ENCODE peak calls at places on chromosomes 6 and 20, in ten cellular contexts. X is ELR; H is mesenteric fat pad; E is stimulated activated CD8-positive, alpha-beta memory T cell treated with anti-CD3 and anti-CD28 coated beads, Interleukin-4, amount 100 ng/mL, for 24 hours; Y is activated CD8-positive, alpha-beta memory T cell treated with anti-CD3 and anti-CD28 coated beads for 4 hours; L is T1000; V is HTR-8/SVneo; Z is Calu3; Q is activated T-helper 2 cell treated with anti-CD3 and anti-CD28 coated beads, Interferon-gamma antibody, Interleukin-2, Interleukin-4, amounts not matched to agents 10 μg/mL and 5 μg/mL and 100 μg/mL, durations not matched to agents 14 hours and 24 hours and 36 hours; G is NCI-H1436. F is an unnamed sample.

GRCh38 chr6:99026135-99026534 is 78.4 kb upstream of the FBXL4 start:
- DNase-seq in V (no peak), G (no peak), L (no peak), X (peak), Z (no peak), E (no peak), Q (no peak), Y (no peak), H (no peak), F (no peak)

GRCh38 chr6:136582702-136583471 is 32.7 kb upstream of the MAP7 start:
- DNase-seq in V (peak), Q (no peak), H (no peak), G (no peak), Y (no peak), Z (no peak), E (no peak), X (peak), L (no peak), F (peak)

GRCh38 chr6:146670161-146670560 is 71.4 kb downstream of the ADGB start:
- DNase-seq in Q (no peak), G (no peak), Z (no peak), E (no peak), X (peak), L (no peak), H (no peak), Y (no peak), V (no peak), F (no peak)

GRCh38 chr6:136921521-136921935 is 573 bp upstream of the SLC35D3 start:
- DNase-seq in Z (peak), G (no peak), L (no peak), X (peak), Y (no peak), Q (no peak), E (no peak), V (peak), H (no peak), F (peak)

GRCh38 chr6:43984442-43985321 is 142.6 kb downstream of the MRPL14 start:
- DNase-seq in E (no peak), Z (no peak), X (no peak), V (no peak), L (no peak), Y (no peak), H (peak), Q (no peak), G (no peak), F (no peak)

GRCh38 chr6:56540950-56541600 is 101.6 kb downstream of the DST start:
- DNase-seq in L (no peak), V (no peak), Y (no peak), E (no peak), X (peak), Q (no peak), G (no peak), Z (no peak), H (no peak), F (peak)

GRCh38 chr6:107116328-107116892 is 1.1 kb upstream of the BEND3 start:
- DNase-seq in Z (peak), V (no peak), G (peak), Y (no peak), L (no peak), E (no peak), Q (no peak), H (peak), X (peak), F (peak)

GRCh38 chr6:101730954-101731353 is 337.4 kb downstream of the GRIK2 start:
- DNase-seq in Z (no peak), E (no peak), L (no peak), H (no peak), G (no peak), V (no peak), Y (no peak), X (peak), Q (no peak), F (peak)

GRCh38 chr6:56706981-56707726 is 64.5 kb upstream of the DST start:
- DNase-seq in Q (no peak), E (no peak), G (no peak), H (no peak), Z (no peak), V (no peak), X (no peak), L (no peak), Y (no peak), F (no peak)

GRCh38 chr20:31551163-31551562 is 36.9 kb downstream of the HM13 start:
- DNase-seq in E (no peak), Y (no peak), G (no peak), L (no peak), Z (no peak), Q (no peak), V (no peak), H (no peak), X (no peak), F (no peak)

GRCh38 chr6:135191508-135192255 is 10.6 kb downstream of the MYB start:
- DNase-seq in Z (no peak), Q (no peak), V (no peak), E (no peak), H (no peak), Y (no peak), G (no peak), X (no peak), L (no peak), F (no peak)

GRCh38 chr6:73451166-73452106 is 661 bp downstream of the CGAS start:
- DNase-seq in Y (no peak), X (peak), Z (peak), V (no peak), L (peak), G (peak), H (peak), E (peak), Q (peak), F (peak)

GRCh38 chr6:107822154-107823046 is 1.7 kb downstream of the SCML4 start:
- DNase-seq in Z (no peak), X (no peak), E (no peak), V (no peak), G (no peak), L (no peak), Q (peak), Y (no peak), H (no peak), F (no peak)